ENCODE peak calls at places on chromosome X, in four cellular contexts. One of them, this sample, is unnamed.

GRCh38 chrX:54529166-54529558 is 857 bp upstream of the GNL3L start:
- DNase-seq in H1: no peak
- DNase-seq in tibial nerve: no peak
- DNase-seq in GM12878: no peak
- DNase-seq in this sample: no peak

GRCh38 chrX:31483336-31483735 is 411.5 kb upstream of the FTHL17 start:
- DNase-seq in H1: no peak
- DNase-seq in tibial nerve: no peak
- DNase-seq in GM12878: no peak
- DNase-seq in this sample: peak; percentile 16

GRCh38 chrX:153727108-153727931 is 2.7 kb downstream of the ABCD1 start:
- DNase-seq in H1: no peak
- DNase-seq in tibial nerve: peak; percentile 8
- DNase-seq in GM12878: no peak
- DNase-seq in this sample: peak; percentile 50

GRCh38 chrX:45006002-45006800 is 133.2 kb downstream of the KDM6A start:
- DNase-seq in H1: no peak
- DNase-seq in tibial nerve: no peak
- DNase-seq in GM12878: no peak
- DNase-seq in this sample: no peak

GRCh38 chrX:31117195-31117594 is 45.4 kb upstream of the FTHL17 start:
- DNase-seq in H1: no peak
- DNase-seq in tibial nerve: no peak
- DNase-seq in GM12878: no peak
- DNase-seq in this sample: no peak

GRCh38 chrX:153688071-153688470 is 345 bp downstream of the SLC6A8 start:
- DNase-seq in H1: no peak
- DNase-seq in tibial nerve: no peak
- DNase-seq in GM12878: no peak
- DNase-seq in this sample: no peak

GRCh38 chrX:30935985-30936384 is 46.9 kb upstream of the TAB3 start:
- DNase-seq in H1: no peak
- DNase-seq in tibial nerve: no peak
- DNase-seq in GM12878: no peak
- DNase-seq in this sample: no peak

GRCh38 chrX:9429767-9430166 is 35.1 kb upstream of the TBL1X start:
- DNase-seq in H1: no peak
- DNase-seq in tibial nerve: no peak
- DNase-seq in GM12878: no peak
- DNase-seq in this sample: no peak

GRCh38 chrX:45445745-45446412 is 245.2 kb upstream of the DIPK2B start:
- DNase-seq in H1: no peak
- DNase-seq in tibial nerve: no peak
- DNase-seq in GM12878: no peak
- DNase-seq in this sample: no peak

GRCh38 chrX:30302957-30303356 is 6.2 kb downstream of the NR0B1 start:
- DNase-seq in H1: no peak
- DNase-seq in tibial nerve: peak; percentile 19
- DNase-seq in GM12878: no peak
- DNase-seq in this sample: no peak

GRCh38 chrX:1537031-1537715 is at the start of gene P2RY8:
- DNase-seq in H1: no peak
- DNase-seq in tibial nerve: peak; percentile 80
- DNase-seq in GM12878: peak; percentile 75
- DNase-seq in this sample: peak; percentile 86

GRCh38 chrX:9539611-9540387 is 74.9 kb downstream of the TBL1X start:
- DNase-seq in H1: no peak
- DNase-seq in tibial nerve: no peak
- DNase-seq in GM12878: no peak
- DNase-seq in this sample: no peak

GRCh38 chrX:153897899-153898298 is 6.6 kb upstream of the AVPR2 start:
- DNase-seq in H1: no peak
- DNase-seq in tibial nerve: no peak
- DNase-seq in GM12878: no peak
- DNase-seq in this sample: no peak

GRCh38 chrX:108468486-108468885 is 28.8 kb downstream of the COL4A5 start:
- DNase-seq in H1: no peak
- DNase-seq in tibial nerve: no peak
- DNase-seq in GM12878: no peak
- DNase-seq in this sample: no peak

GRCh38 chrX:140149761-140150160 is 184.4 kb upstream of the CXorf66 start:
- DNase-seq in H1: no peak
- DNase-seq in tibial nerve: no peak
- DNase-seq in GM12878: no peak
- DNase-seq in this sample: no peak

GRCh38 chrX:10484683-10485247 is 135.6 kb downstream of the MID1 start:
- DNase-seq in H1: no peak
- DNase-seq in tibial nerve: no peak
- DNase-seq in GM12878: no peak
- DNase-seq in this sample: no peak

GRCh38 chrX:134373736-134374135 is 86.2 kb upstream of the HPRT1 start:
- DNase-seq in H1: no peak
- DNase-seq in tibial nerve: no peak
- DNase-seq in GM12878: no peak
- DNase-seq in this sample: no peak

GRCh38 chrX:153400146-153401132 is 711 bp downstream of the PNMA6E start:
- DNase-seq in H1: peak; percentile 86
- DNase-seq in tibial nerve: no peak
- DNase-seq in GM12878: no peak
- DNase-seq in this sample: no peak

DNA sequence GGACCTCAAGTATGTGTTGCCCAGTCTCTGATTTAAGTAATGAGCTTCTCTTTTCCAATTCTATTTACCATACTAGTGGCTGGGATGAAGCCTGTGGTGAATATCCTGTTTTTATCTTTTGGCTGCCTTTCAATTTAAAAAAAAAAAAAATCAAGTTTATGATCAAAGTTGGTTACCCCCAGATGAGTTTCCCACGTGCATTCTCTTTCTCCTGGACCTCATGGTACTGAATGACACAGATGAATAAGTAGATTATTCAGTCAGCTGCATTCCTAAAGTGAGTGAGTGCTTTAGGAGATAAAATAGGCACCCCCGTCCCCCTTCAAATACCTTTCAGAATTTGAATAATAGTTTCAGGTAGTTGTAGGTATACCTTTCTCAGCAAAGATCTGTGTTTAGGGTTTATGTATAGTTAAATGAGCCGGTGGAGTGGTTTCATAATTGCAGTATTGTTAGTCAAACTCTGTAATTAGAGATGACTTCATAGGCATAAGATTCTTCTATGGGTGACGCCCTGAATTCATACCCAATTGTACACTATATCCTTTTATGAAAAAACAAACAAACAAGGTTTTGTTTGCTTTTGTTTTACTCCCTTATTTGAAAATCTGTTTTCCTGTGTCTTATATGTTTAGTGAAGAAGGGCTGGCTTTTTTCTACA is 41.9 kb downstream of the PLS3 start:
- DNase-seq in H1: no peak
- DNase-seq in tibial nerve: no peak
- DNase-seq in GM12878: no peak
- DNase-seq in this sample: no peak
- H3K4me1 ChIP-seq in H1: no peaks in the 10 kb centered on the region
- H3K4me1 ChIP-seq in tibial nerve: no peaks in the 10 kb centered on the region
- H3K4me1 ChIP-seq in GM12878: no peaks in the 10 kb centered on the region
- H3K4me1 ChIP-seq in this sample: peaks cover 4% of the 10 kb centered on the region

DNA sequence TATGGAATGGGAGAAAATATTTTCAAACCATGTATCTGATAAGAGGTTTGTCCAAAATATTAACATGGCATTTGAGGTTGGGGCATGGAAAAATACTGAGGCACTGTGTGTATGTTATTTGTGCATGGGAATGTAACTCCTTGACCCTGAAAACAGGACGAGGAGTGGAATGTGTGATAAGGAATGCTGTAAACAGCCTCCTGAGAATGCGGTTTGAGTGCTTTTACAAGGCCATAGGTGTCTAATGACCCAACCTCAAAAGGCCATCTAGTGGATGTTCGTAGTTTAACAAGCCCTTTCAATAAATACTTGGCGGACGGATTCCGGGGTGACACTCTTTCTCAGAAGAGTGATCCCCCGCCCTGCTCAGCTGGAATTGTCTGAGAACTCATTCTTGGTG is 162.9 kb upstream of the USP9X start:
- DNase-seq in H1: no peak
- DNase-seq in tibial nerve: no peak
- DNase-seq in GM12878: no peak
- DNase-seq in this sample: no peak
- TF ChIP-seq CTCF in H1: peak; percentile 47
- TF ChIP-seq CTCF in tibial nerve: no peak
- TF ChIP-seq CTCF in GM12878: peak; percentile 40
- TF ChIP-seq CTCF in this sample: no peak

GRCh38 chrX:50072110-50072509 is 128.7 kb downstream of the AKAP4 start:
- DNase-seq in H1: no peak
- DNase-seq in tibial nerve: no peak
- DNase-seq in GM12878: no peak
- DNase-seq in this sample: no peak

GRCh38 chrX:50068293-50068568 is 132.6 kb downstream of the AKAP4 start:
- DNase-seq in H1: no peak
- DNase-seq in tibial nerve: no peak
- DNase-seq in GM12878: no peak
- DNase-seq in this sample: no peak

GRCh38 chrX:50068893-50069292 is 131.9 kb downstream of the AKAP4 start:
- DNase-seq in H1: no peak
- DNase-seq in tibial nerve: no peak
- DNase-seq in GM12878: no peak
- DNase-seq in this sample: no peak

GRCh38 chrX:50073601-50074000 is 127.2 kb downstream of the AKAP4 start:
- DNase-seq in H1: no peak
- DNase-seq in tibial nerve: no peak
- DNase-seq in GM12878: no peak
- DNase-seq in this sample: no peak

DNA sequence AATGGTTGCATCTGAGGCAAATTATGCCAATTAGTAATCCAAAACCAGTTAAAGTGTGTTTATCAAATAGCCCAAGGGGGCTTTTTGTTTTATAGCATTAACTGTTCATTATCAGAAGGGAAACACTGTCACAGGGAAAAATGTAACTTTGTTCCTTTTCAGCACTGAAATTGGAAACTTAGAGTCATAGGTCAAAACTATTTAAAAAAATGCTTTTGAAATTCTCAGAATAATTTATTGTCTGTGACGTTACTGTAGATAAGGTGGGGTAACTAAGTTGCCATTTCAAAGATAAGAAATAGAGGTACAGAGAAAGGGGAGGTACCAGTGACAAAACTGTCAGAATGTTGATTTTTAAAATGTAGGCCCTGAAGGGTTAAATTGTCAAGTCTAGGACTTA is 129.3 kb downstream of the AKAP4 start:
- DNase-seq in H1: no peak
- DNase-seq in tibial nerve: no peak
- DNase-seq in GM12878: no peak
- DNase-seq in this sample: no peak
- TF ChIP-seq POLR2A in H1: no peak
- TF ChIP-seq POLR2A in tibial nerve: no peak
- TF ChIP-seq POLR2A in GM12878: no peak
- TF ChIP-seq POLR2A in this sample: no peak

GRCh38 chrX:40147399-40148188 is 49.8 kb upstream of the BCOR start:
- DNase-seq in H1: peak; percentile 60
- DNase-seq in tibial nerve: no peak
- DNase-seq in GM12878: no peak
- DNase-seq in this sample: no peak

GRCh38 chrX:40148189-40148438 is 50.4 kb upstream of the BCOR start:
- DNase-seq in H1: peak; percentile 47
- DNase-seq in tibial nerve: no peak
- DNase-seq in GM12878: no peak
- DNase-seq in this sample: peak; percentile 13

GRCh38 chrX:40145670-40146470 is 48.1 kb upstream of the BCOR start:
- DNase-seq in H1: no peak
- DNase-seq in tibial nerve: no peak
- DNase-seq in GM12878: no peak
- DNase-seq in this sample: no peak

GRCh38 chrX:40145001-40145631 is 47.4 kb upstream of the BCOR start:
- DNase-seq in H1: peak; percentile 60
- DNase-seq in tibial nerve: no peak
- DNase-seq in GM12878: no peak
- DNase-seq in this sample: no peak

GRCh38 chrX:40146471-40147398 is 49.0 kb upstream of the BCOR start:
- DNase-seq in H1: peak; percentile 59
- DNase-seq in tibial nerve: no peak
- DNase-seq in GM12878: no peak
- DNase-seq in this sample: peak; percentile 51
- H3K4me1 ChIP-seq in H1: peaks cover 42% of the 10 kb centered on the region
- H3K4me1 ChIP-seq in tibial nerve: peaks cover 3% of the 10 kb centered on the region
- H3K4me1 ChIP-seq in GM12878: peaks cover 9% of the 10 kb centered on the region
- H3K4me1 ChIP-seq in this sample: peaks cover 4% of the 10 kb centered on the region

GRCh38 chrX:28590394-28590793 is 3.1 kb downstream of the IL1RAPL1 start:
- DNase-seq in H1: no peak
- DNase-seq in tibial nerve: no peak
- DNase-seq in GM12878: no peak
- DNase-seq in this sample: no peak
- TF ChIP-seq CTCF in H1: no peak
- TF ChIP-seq CTCF in tibial nerve: no peak
- TF ChIP-seq CTCF in GM12878: no peak
- TF ChIP-seq CTCF in this sample: no peak

GRCh38 chrX:78103656-78104446 is at the start of gene PGK1:
- DNase-seq in H1: peak; percentile 79
- DNase-seq in tibial nerve: peak; percentile 86
- DNase-seq in GM12878: peak; percentile 84
- DNase-seq in this sample: peak; percentile 94
- TF ChIP-seq POLR2A in H1: peak; percentile 85
- TF ChIP-seq POLR2A in tibial nerve: peak; percentile 67
- TF ChIP-seq POLR2A in GM12878: peak; percentile 98
- TF ChIP-seq POLR2A in this sample: peak; percentile 64

This sample was measured in ovary.